ENCODE peak calls at places on chromosomes 13 and 19, in five cellular contexts. F is B cell, X is astrocyte of the spinal cord, B is endothelial cell, L is fibroblast of lung. Q is an unnamed sample.

GRCh38 chr13:83881917-83882625 is at the start of gene SLITRK1:
- DNase-seq in F (no peak), B (peak), X (peak), L (peak), Q (peak)

GRCh38 chr13:30466358-30466714 is 600 bp upstream of the HMGB1 start:
- DNase-seq in L (peak), X (peak), F (no peak), B (peak), Q (peak)

GRCh38 chr19:36225219-36225892 is 10.4 kb downstream of the ZNF146 start:
- DNase-seq in X (peak), B (no peak), L (peak), F (no peak), Q (no peak)

GRCh38 chr19:16506961-16507360 is 10.8 kb downstream of the C19orf44 start:
- DNase-seq in L (no peak), B (no peak), X (no peak), F (no peak), Q (no peak)

GRCh38 chr19:55178781-55179569 is 1.1 kb downstream of the SYT5 start:
- DNase-seq in L (peak), X (peak), B (peak), F (peak), Q (peak)

GRCh38 chr19:29083863-29084262 is 129.1 kb downstream of the UQCRFS1 start:
- DNase-seq in B (no peak), X (no peak), F (no peak), L (no peak), Q (no peak)

GRCh38 chr19:50300814-50301606 is 28.2 kb downstream of the KCNC3 start:
- DNase-seq in L (peak), F (no peak), X (peak), B (no peak), Q (no peak)

GRCh38 chr13:27432612-27433210 is 8.3 kb downstream of the GTF3A start:
- DNase-seq in B (no peak), L (no peak), X (no peak), F (no peak), Q (no peak)

GRCh38 chr13:99320693-99321481 is 13.7 kb upstream of the GPR183 start:
- DNase-seq in B (no peak), F (no peak), X (peak), L (peak), Q (no peak)

GRCh38 chr13:44429311-44429710 is 55.7 kb downstream of the SERP2 start:
- DNase-seq in L (no peak), X (no peak), B (no peak), F (no peak), Q (no peak)
- TF ChIP-seq CTCF in L (no peak), X (no peak), B (no peak), F (no peak), Q (no peak)

GRCh38 chr19:57191141-57192063 is at the start of gene ZNF264:
- DNase-seq in L (peak), F (peak), B (peak), X (peak), Q (peak)
- TF ChIP-seq CTCF in L (no peak), F (no peak), B (no peak), X (no peak), Q (no peak)

GRCh38 chr19:43540381-43540780 is 7.4 kb downstream of the ZNF575 start:
- DNase-seq in X (no peak), F (no peak), B (no peak), L (no peak), Q (no peak)
- TF ChIP-seq CTCF in X (no peak), F (no peak), B (no peak), L (no peak), Q (no peak)

GRCh38 chr13:108960006-108960405 is 330.6 kb downstream of the MYO16 start:
- DNase-seq in F (no peak), X (no peak), B (no peak), L (no peak), Q (no peak)
- TF ChIP-seq CTCF in F (no peak), X (no peak), B (no peak), L (no peak), Q (no peak)

GRCh38 chr19:14381689-14382474 is 638 bp downstream of the ADGRE5 start:
- DNase-seq in X (peak), L (peak), B (no peak), F (peak), Q (peak)
- TF ChIP-seq CTCF in X (no peak), L (no peak), B (no peak), F (peak), Q (no peak)

DNA sequence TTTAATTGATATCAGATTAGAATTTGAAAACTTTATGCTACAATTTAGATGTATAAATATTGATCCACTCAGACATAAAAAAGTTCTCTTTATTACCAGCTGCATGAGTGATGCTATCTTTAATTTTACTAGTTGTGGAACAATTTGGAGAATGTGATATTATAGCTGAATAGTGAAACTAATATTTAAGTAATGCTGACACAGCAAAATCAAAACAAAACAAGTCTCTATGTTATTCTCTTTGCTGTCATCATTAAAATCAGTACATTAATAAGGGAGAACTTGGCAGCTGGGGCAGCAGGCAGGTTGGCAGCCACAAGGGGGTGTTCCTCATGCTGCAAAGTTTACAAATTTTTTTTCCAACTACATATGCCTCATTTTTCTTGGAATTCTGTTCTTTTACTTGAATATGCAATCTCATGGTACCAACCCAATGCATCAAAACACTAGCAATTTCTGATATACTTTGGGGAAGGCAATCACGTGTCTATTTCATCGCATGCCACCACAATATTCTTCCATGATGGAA is 585.3 kb downstream of the FGF9 start:
- DNase-seq in L (no peak), B (no peak), X (no peak), F (no peak), Q (no peak)
- TF ChIP-seq CTCF in L (peak), B (peak), X (no peak), F (no peak), Q (no peak)

DNA sequence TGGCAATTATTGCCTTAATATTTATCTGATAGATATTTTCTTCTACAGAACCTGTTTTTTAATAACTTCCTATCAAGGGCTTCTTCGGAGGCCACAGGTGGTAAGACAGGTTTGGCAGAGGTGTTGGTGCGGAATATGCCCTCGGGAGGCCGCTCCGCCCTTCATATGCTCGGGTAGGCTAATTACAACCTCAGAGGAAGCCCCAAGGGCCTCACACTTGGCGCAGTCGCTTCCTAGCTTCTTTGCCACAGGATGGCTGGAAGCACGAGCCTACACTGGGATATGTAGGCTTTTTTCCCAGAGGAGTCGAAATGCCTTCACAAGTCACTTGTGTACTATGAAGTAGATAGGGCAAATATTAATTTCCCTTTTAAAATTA is 68.8 kb downstream of the LMO7 start:
- DNase-seq in L (no peak), B (no peak), X (no peak), F (no peak), Q (no peak)
- TF ChIP-seq CTCF in L (no peak), B (no peak), X (no peak), F (no peak), Q (no peak)

GRCh38 chr13:20594276-20594675 is 27.3 kb downstream of the IFT88 start:
- DNase-seq in B (no peak), X (no peak), L (no peak), F (no peak), Q (no peak)

GRCh38 chr13:20588529-20589110 is 21.7 kb downstream of the IFT88 start:
- DNase-seq in F (no peak), X (no peak), L (no peak), B (no peak), Q (no peak)

GRCh38 chr13:20585371-20585770 is 18.4 kb downstream of the IFT88 start:
- DNase-seq in B (no peak), F (no peak), X (no peak), L (no peak), Q (no peak)

DNA sequence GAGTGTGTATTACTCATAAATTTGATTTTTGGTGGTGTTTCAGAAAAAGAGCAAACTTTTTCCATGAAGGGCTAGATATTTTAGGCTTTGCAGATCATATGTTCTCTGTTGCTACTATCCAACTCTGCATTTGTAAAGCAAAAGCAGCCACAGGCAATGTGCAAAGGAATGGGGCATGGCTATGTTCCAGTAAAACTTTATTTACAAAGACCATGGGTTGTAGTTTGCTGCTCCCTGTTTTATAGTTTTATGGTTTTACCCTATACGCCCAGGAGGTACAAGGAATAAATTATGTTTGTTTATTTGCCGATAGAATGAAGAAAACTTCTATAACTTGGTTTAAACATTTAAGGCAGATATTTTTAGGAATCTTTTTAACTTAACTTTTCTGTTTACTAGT is 23.6 kb downstream of the IFT88 start:
- DNase-seq in X (no peak), F (no peak), B (no peak), L (no peak), Q (no peak)
- TF ChIP-seq CTCF in X (no peak), F (no peak), B (no peak), L (no peak), Q (no peak)

GRCh38 chr13:76019421-76020044 is 383.4 kb downstream of the LMO7 start:
- DNase-seq in L (peak), F (no peak), B (peak), X (peak), Q (no peak)
- TF ChIP-seq CTCF in L (no peak), F (no peak), B (no peak), X (peak), Q (peak)

GRCh38 chr19:18672606-18673337 is 10.7 kb upstream of the CRTC1 start:
- DNase-seq in B (no peak), X (peak), F (no peak), L (peak), Q (no peak)
- TF ChIP-seq CTCF in B (no peak), X (peak), F (no peak), L (peak), Q (no peak)

Q was measured in GM13976.